ENCODE peak calls at places on chromosomes 6 and 20, in ten cellular contexts. I is gastrocnemius medialis; S is nucleus accumbens; D is NAMALWA; V is Daoy; K is ACHN; N is uterus; Z is effector CD4-positive, alpha-beta T cell; J is colonic mucosa; O is NCI-H2171 treated with DMSO at 0.1 percent for 48 hours. A is an unnamed sample.

GRCh38 chr20:58944610-58945009 is 36.4 kb upstream of the NELFCD start:
- DNase-seq in I (no peak), S (no peak), D (no peak), V (no peak), K (no peak), N (no peak), Z (no peak), J (no peak), O (no peak), A (no peak)

GRCh38 chr20:50491926-50492634 is 18.1 kb upstream of the PTPN1 start:
- DNase-seq in I (no peak), S (no peak), D (no peak), V (peak; percentile 92), K (no peak), N (no peak), Z (no peak), J (peak; percentile 72), O (peak; percentile 20), A (no peak)

GRCh38 chr6:30679765-30680535 is 6.5 kb downstream of the PPP1R18 start:
- DNase-seq in I (no peak), S (no peak), D (peak; percentile 33), V (no peak), K (no peak), N (no peak), Z (no peak), J (no peak), O (no peak), A (no peak)

GRCh38 chr20:23441850-23442313 is 2.4 kb downstream of the CSTL1 start:
- DNase-seq in I (peak; percentile 35), S (peak; percentile 20), D (peak; percentile 86), V (peak; percentile 61), K (peak; percentile 68), N (peak; percentile 56), Z (peak; percentile 53), J (peak; percentile 73), O (peak; percentile 60), A (peak; percentile 80)

GRCh38 chr6:16092990-16093389 is 35.9 kb upstream of the MYLIP start:
- DNase-seq in I (no peak), S (no peak), D (no peak), V (no peak), K (no peak), N (no peak), Z (no peak), J (no peak), O (no peak), A (no peak)

GRCh38 chr6:25257686-25258348 is 21.4 kb upstream of the CARMIL1 start:
- DNase-seq in I (no peak), S (peak; percentile 5), D (no peak), V (no peak), K (no peak), N (no peak), Z (no peak), J (no peak), O (peak; percentile 9), A (peak; percentile 65)

GRCh38 chr20:44537993-44538392 is 16.1 kb upstream of the SERINC3 start:
- DNase-seq in I (no peak), S (no peak), D (no peak), V (no peak), K (no peak), N (no peak), Z (no peak), J (no peak), O (no peak), A (no peak)

GRCh38 chr6:169684056-169684455 is 17.8 kb downstream of the WDR27 start:
- DNase-seq in I (no peak), S (no peak), D (no peak), V (no peak), K (no peak), N (no peak), Z (no peak), J (no peak), O (no peak), A (no peak)